ENCODE peak calls at places on chromosome 1, in six cellular contexts. F is mesenchymal stem cell, W is IMR-90, P is H9, A is mesendoderm, T is H1. Y is an unnamed sample. For H3K4me1, the result is how much of the 10 kb centered on the place peaks cover.

GRCh38 chr1:29711582-29712274 is 475.4 kb downstream of the PTPRU start:
- DNase-seq in W (peak), F (peak), A (no peak), T (no peak), P (no peak), Y (no peak)

GRCh38 chr1:76115186-76115585 is 40.6 kb downstream of the ST6GALNAC3 start:
- DNase-seq in W (no peak), F (no peak), T (peak), P (no peak), A (no peak), Y (no peak)

GRCh38 chr1:59136541-59137335 is 160.2 kb upstream of the FGGY start:
- DNase-seq in F (no peak), T (no peak), A (no peak), W (no peak), P (no peak), Y (no peak)

GRCh38 chr1:236489710-236490377 is 33.9 kb upstream of the LGALS8 start:
- DNase-seq in W (peak), F (peak), A (peak), P (no peak), T (no peak), Y (peak)

GRCh38 chr1:223670458-223671159 is 5.1 kb upstream of the CAPN8 start:
- DNase-seq in A (peak), T (peak), F (peak), P (peak), W (peak), Y (peak)

GRCh38 chr1:241902376-241903067 is 54.5 kb downstream of the EXO1 start:
- DNase-seq in T (no peak), A (peak), P (no peak), W (peak), F (peak), Y (no peak)

GRCh38 chr1:910881-911721 is 12.6 kb upstream of the SAMD11 start:
- DNase-seq in W (peak), F (no peak), T (no peak), P (no peak), A (no peak), Y (no peak)

GRCh38 chr1:153355445-153356071 is 2.1 kb upstream of the S100A9 start:
- DNase-seq in P (peak), W (peak), T (peak), F (peak), A (peak), Y (no peak)

GRCh38 chr1:155202198-155202597 is 5.5 kb downstream of the THBS3 start:
- DNase-seq in T (no peak), F (no peak), W (no peak), P (no peak), A (no peak), Y (no peak)

GRCh38 chr1:79006564-79006963 is at the start of gene ADGRL4:
- DNase-seq in P (peak), A (peak), W (peak), F (peak), T (peak), Y (peak)

GRCh38 chr1:178031856-178032320 is 62.0 kb upstream of the RASAL2 start:
- DNase-seq in A (peak), T (peak), F (peak), W (peak), P (peak), Y (peak)

GRCh38 chr1:151056149-151056548 is 3.3 kb downstream of the CDC42SE1 start:
- DNase-seq in P (no peak), F (no peak), A (no peak), W (no peak), T (no peak), Y (no peak)

GRCh38 chr1:201405484-201405831 is 6.3 kb upstream of the LAD1 start:
- DNase-seq in T (no peak), W (no peak), A (no peak), P (no peak), F (no peak), Y (no peak)

GRCh38 chr1:39980555-39981313 is 25.8 kb downstream of the MFSD2A start:
- DNase-seq in A (peak), P (no peak), W (no peak), F (no peak), T (no peak), Y (no peak)

GRCh38 chr1:36520771-36521420 is 38.2 kb upstream of the CSF3R start:
- DNase-seq in A (no peak), W (no peak), F (no peak), T (no peak), P (no peak), Y (no peak)

GRCh38 chr1:171803461-171804022 is 22.1 kb downstream of the METTL13 start:
- DNase-seq in T (no peak), A (no peak), F (no peak), W (no peak), P (no peak), Y (no peak)

GRCh38 chr1:3651939-3652537 is at the start of gene TP73:
- DNase-seq in A (peak), P (no peak), F (no peak), T (peak), W (no peak), Y (no peak)

GRCh38 chr1:103336376-103336775 is 189.1 kb upstream of the RNPC3 start:
- DNase-seq in F (no peak), T (no peak), P (no peak), W (no peak), A (no peak), Y (peak)

GRCh38 chr1:223628233-223628632 is 37.3 kb downstream of the CAPN8 start:
- DNase-seq in F (peak), W (peak), A (peak), T (peak), P (peak), Y (peak)

GRCh38 chr1:113898243-113898814 is 6.3 kb downstream of the AP4B1 start:
- DNase-seq in A (no peak), P (no peak), F (no peak), T (no peak), W (no peak), Y (no peak)

GRCh38 chr1:25689686-25690381 is 73.2 kb downstream of the MAN1C1 start:
- DNase-seq in T (no peak), P (no peak), F (no peak), W (no peak), A (no peak), Y (no peak)

GRCh38 chr1:246110343-246111219 is 396.5 kb downstream of the SMYD3 start:
- DNase-seq in P (no peak), T (no peak), A (peak), F (peak), W (peak), Y (no peak)

GRCh38 chr1:172670791-172671190 is 11.9 kb downstream of the FASLG start:
- DNase-seq in W (no peak), P (no peak), F (no peak), A (peak), T (no peak), Y (no peak)

GRCh38 chr1:9466780-9467755 is 72.2 kb upstream of the SLC25A33 start:
- DNase-seq in F (no peak), P (no peak), W (peak), T (no peak), A (no peak), Y (no peak)

GRCh38 chr1:113856011-113856410 is 15.5 kb downstream of the PTPN22 start:
- DNase-seq in W (no peak), F (no peak), T (no peak), A (no peak), P (no peak), Y (no peak)

GRCh38 chr1:196538473-196538872 is 69.8 kb downstream of the KCNT2 start:
- DNase-seq in A (peak), W (no peak), F (no peak), P (no peak), T (no peak), Y (no peak)

GRCh38 chr1:18307329-18307898 is 173.3 kb upstream of the KLHDC7A start:
- DNase-seq in W (no peak), P (no peak), T (no peak), F (no peak), A (no peak), Y (no peak)

GRCh38 chr1:116770625-116771024 is 16.4 kb downstream of the CD2 start:
- DNase-seq in P (no peak), T (no peak), W (no peak), A (no peak), F (no peak), Y (no peak)

GRCh38 chr1:116771997-116772647 is 17.9 kb downstream of the CD2 start:
- DNase-seq in F (no peak), P (no peak), A (no peak), W (no peak), T (no peak), Y (no peak)

GRCh38 chr1:116777831-116778830 is 23.9 kb downstream of the CD2 start:
- DNase-seq in W (peak), A (no peak), F (peak), T (peak), P (no peak), Y (no peak)

GRCh38 chr1:116772648-116773045 is 18.4 kb downstream of the CD2 start:
- DNase-seq in T (no peak), F (peak), W (no peak), A (no peak), P (no peak), Y (no peak)

DNA sequence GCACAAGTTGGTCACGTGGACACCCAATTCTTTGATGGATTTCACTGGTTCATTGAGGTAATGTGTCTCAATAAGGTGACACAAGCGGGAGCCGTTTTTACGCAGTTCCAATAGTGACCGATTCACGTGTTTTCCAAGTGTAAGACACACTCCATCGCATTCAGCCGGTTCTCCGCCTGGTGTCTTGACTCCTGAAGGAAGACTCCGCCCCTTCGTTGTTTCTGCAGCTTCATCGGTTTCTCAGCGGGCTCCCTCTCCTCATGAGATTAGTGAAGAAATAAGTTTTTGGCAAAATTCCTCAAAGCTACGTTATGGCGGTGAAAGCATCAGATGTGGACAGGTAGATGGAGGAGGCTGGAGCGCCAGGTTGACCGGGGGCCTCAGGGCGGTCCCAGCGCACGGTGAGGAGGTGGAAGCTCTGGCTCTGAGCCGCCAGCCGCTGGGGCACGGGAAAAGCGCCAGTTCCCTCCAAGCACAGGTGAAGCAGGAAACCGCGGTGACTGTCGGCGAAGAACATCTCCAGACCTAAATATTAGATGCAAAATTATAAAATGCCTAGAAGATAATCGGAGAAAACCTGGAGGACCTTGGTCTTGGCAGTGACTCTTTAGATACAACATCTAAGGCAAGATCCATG is 21.0 kb downstream of the CD2 start:
- DNase-seq in T (peak), F (no peak), A (no peak), P (no peak), W (no peak), Y (no peak)
- H3K4me1 ChIP-seq in T (under half), F (under half), A (under half), P (under half), W (under half), Y (under half)

DNA sequence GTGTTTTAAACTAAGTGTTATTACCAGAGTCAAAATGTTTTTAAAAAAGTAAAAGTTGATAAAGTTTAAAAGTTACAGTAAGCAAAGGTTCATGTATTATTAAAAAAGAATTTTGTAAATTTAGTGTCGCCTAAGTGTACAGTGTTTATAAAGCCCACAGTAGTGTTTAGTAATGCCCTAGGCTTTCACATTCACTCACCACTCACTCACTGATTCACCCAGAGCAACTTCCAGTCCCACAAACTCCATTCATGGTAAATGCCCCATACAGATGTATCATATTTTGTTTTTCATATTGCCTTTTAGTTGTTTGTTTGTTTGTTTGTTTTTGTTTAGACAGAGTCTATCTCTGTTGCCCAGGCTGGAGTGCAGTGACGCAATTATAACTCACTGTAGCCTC is 353.8 kb upstream of the PTBP2 start:
- DNase-seq in P (no peak), W (peak), A (no peak), F (no peak), T (no peak), Y (no peak)
- H2BK15ac ChIP-seq in P (no peak), W (no peak), A (no peak), F (no peak), T (no peak), Y (no peak)

GRCh38 chr1:104621221-104621620 is 871.5 kb downstream of the AMY1C start:
- DNase-seq in F (no peak), P (no peak), A (peak), T (no peak), W (no peak), Y (no peak)

GRCh38 chr1:104629589-104629988 is 879.9 kb downstream of the AMY1C start:
- DNase-seq in A (no peak), F (no peak), P (no peak), T (no peak), W (no peak), Y (no peak)

DNA sequence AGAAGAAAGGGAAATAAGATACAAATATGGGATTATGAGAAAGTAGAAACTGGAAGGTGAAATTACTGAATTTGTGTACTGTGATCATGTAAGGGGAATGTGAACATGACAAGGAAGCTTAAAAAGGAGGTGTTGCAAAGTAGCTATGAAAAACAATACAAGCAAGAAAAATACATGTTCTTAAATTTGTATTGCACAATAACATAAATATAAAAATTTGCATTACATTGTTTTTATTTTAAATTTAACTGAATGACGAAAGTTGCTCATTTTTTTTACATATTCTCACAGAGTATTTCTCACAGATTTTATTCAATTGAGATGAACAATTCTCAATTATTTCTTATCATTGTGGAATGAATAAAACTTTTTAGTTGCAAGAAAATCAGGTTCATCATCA is 874.8 kb downstream of the AMY1C start:
- DNase-seq in T (no peak), A (no peak), W (no peak), F (no peak), P (no peak), Y (no peak)
- H2BK5ac ChIP-seq in T (no peak), A (no peak), W (no peak), F (no peak), P (no peak), Y (no peak)

DNA sequence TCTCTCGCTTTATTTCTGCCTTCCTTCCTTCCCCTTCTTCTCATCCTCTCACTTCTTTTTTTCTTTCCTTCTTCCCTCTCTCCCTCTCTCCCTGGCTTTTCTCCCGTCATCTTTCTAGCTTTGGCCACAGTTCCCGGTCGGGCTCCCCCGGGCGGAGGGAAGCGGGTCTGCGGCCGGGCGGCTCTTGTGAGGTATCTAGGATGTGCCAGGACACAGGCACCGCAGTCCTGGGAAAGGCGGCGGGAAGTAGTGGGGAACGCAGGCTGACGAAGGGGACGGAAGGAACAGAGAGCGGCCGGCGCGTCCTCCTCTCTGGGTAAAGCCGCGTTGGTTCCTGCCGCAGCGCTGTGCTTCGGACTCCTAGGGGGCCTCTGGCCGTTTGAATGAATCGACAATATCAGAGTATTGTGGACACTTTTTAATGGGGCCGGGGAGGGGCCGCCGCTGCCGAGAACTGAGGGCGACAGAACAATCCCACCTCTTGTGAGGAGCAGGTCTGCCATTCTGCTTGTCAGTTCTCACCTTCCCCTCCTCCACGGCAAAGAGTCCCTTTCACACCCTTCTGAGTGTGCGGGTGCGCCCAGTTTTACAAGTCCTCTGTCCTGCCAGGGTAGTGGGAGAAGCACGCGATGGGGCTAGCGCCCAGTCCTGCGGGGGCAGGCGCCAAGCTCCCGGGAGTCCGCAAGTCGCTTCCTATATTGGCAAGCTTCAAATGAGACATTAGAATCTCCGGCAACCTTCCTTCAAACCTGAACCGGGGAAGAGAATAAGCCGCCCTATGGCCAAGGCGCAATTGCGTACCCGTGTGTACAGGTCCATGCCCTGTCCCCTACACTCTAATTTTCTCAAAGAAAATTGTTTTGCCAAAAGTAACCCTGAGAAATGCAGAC is 1.1 kb upstream of the LHX9 start:
- DNase-seq in P (peak), F (peak), W (peak), T (peak), A (peak), Y (peak)
- H3K4me1 ChIP-seq in P (under half), F (under half), W (under half), T (under half), A (under half), Y (under half)

GRCh38 chr1:107649023-107649422 is 316.0 kb downstream of the VAV3 start:
- DNase-seq in P (no peak), A (peak), W (peak), T (no peak), F (no peak), Y (no peak)

GRCh38 chr1:107648071-107648470 is 316.9 kb downstream of the VAV3 start:
- DNase-seq in T (no peak), W (peak), P (no peak), F (no peak), A (no peak), Y (no peak)

GRCh38 chr1:107647012-107647411 is 318.0 kb downstream of the VAV3 start:
- DNase-seq in T (no peak), W (no peak), P (no peak), A (peak), F (no peak), Y (no peak)

GRCh38 chr1:107652976-107653375 is 312.0 kb downstream of the VAV3 start:
- DNase-seq in W (no peak), P (no peak), F (no peak), T (no peak), A (no peak), Y (no peak)
- H2BK15ac ChIP-seq in W (no peak), P (no peak), F (no peak), T (no peak), A (no peak), Y (no peak)

Y was measured in neuronal stem cell.